ENCODE peak calls at places on chromosome 2, in seven cellular contexts. A is gastrocnemius medialis, O is heart left ventricle, G is PC-9, Z is ovary, Q is neural progenitor cell, M is mesendoderm. T is an unnamed sample.
A peak's percentile ranks its signal among the peaks of the same experiment; 100 is the strongest.

GRCh38 chr2:58845011-58845410 is 603.9 kb upstream of the FANCL start:
- DNase-seq in G (no peak), M (no peak), Q (no peak), A (no peak), O (no peak), Z (no peak), T (no peak)

GRCh38 chr2:203681978-203682377 is 24.5 kb upstream of the CD28 start:
- DNase-seq in M (no peak), Q (no peak), A (peak; percentile 49), Z (no peak), O (no peak), G (no peak), T (no peak)

GRCh38 chr2:159209341-159210306 is 76.9 kb downstream of the WDSUB1 start:
- DNase-seq in Z (no peak), M (no peak), A (peak; percentile 30), Q (no peak), G (no peak), O (no peak), T (peak; percentile 30)

GRCh38 chr2:70962211-70962884 is 16.1 kb upstream of the ANKRD53 start:
- DNase-seq in Q (no peak), Z (no peak), G (no peak), A (no peak), M (no peak), O (peak; percentile 1), T (peak; percentile 10)

GRCh38 chr2:106095478-106096392 is 98.4 kb downstream of the UXS1 start:
- DNase-seq in G (no peak), Q (no peak), M (no peak), Z (no peak), O (no peak), A (no peak), T (no peak)

GRCh38 chr2:109058215-109058614 is 69.2 kb upstream of the EDAR start:
- DNase-seq in Z (no peak), G (no peak), A (no peak), Q (peak; percentile 67), M (no peak), O (peak; percentile 21), T (no peak)

GRCh38 chr2:166628478-166629136 is 134.6 kb upstream of the SCN7A start:
- DNase-seq in O (no peak), G (peak; percentile 25), A (no peak), Z (no peak), M (peak; percentile 82), Q (no peak), T (no peak)

GRCh38 chr2:236991874-236992273 is 93.8 kb upstream of the COPS8 start:
- DNase-seq in Z (no peak), M (no peak), G (no peak), O (no peak), A (no peak), Q (no peak), T (no peak)

GRCh38 chr2:228646061-228646460 is 464.6 kb upstream of the SPHKAP start:
- DNase-seq in Q (no peak), M (no peak), O (no peak), G (no peak), Z (no peak), A (no peak), T (no peak)

GRCh38 chr2:88310787-88311186 is 140.6 kb downstream of the THNSL2 start:
- DNase-seq in O (no peak), Z (no peak), G (no peak), A (no peak), M (no peak), Q (no peak), T (no peak)

GRCh38 chr2:10371441-10372194 is 68.9 kb downstream of the HPCAL1 start:
- DNase-seq in G (no peak), O (no peak), A (no peak), Q (peak; percentile 36), M (no peak), Z (no peak), T (no peak)

GRCh38 chr2:126856403-126856802 is 42.3 kb upstream of the TEX51 start:
- DNase-seq in Z (no peak), G (no peak), Q (no peak), O (no peak), A (no peak), M (no peak), T (no peak)

GRCh38 chr2:160157861-160158813 is 41.9 kb downstream of the ITGB6 start:
- DNase-seq in A (no peak), Q (peak; percentile 63), Z (no peak), O (no peak), G (no peak), M (peak; percentile 85), T (no peak)

GRCh38 chr2:70523996-70524965 is 29.3 kb downstream of the TGFA start:
- DNase-seq in A (no peak), O (no peak), M (peak; percentile 81), Q (no peak), Z (peak; percentile 40), G (peak; percentile 96), T (peak; percentile 78)

GRCh38 chr2:101119431-101119830 is 31.8 kb downstream of the TBC1D8 start:
- DNase-seq in Z (no peak), G (peak; percentile 16), A (peak; percentile 89), O (peak; percentile 51), M (no peak), Q (no peak), T (no peak)

GRCh38 chr2:225165052-225165451 is 122.8 kb upstream of the DOCK10 start:
- DNase-seq in O (no peak), A (no peak), Q (no peak), M (no peak), Z (no peak), G (no peak), T (no peak)

GRCh38 chr2:239106314-239106908 is 258.5 kb downstream of the TWIST2 start:
- DNase-seq in Z (peak; percentile 57), G (peak; percentile 72), O (no peak), Q (peak; percentile 73), A (no peak), M (peak; percentile 65), T (no peak)

GRCh38 chr2:15582645-15583340 is 8.9 kb upstream of the DDX1 start:
- DNase-seq in Q (no peak), O (no peak), M (no peak), A (no peak), G (no peak), Z (no peak), T (no peak)

GRCh38 chr2:145258903-145259579 is 739.1 kb upstream of the ZEB2 start:
- DNase-seq in O (no peak), G (no peak), Z (no peak), Q (no peak), A (no peak), M (no peak), T (no peak)

GRCh38 chr2:24577481-24577880 is 86.4 kb downstream of the NCOA1 start:
- DNase-seq in G (no peak), A (no peak), O (no peak), M (no peak), Q (no peak), Z (no peak), T (no peak)

GRCh38 chr2:130355578-130356431 is at the start of gene PTPN18:
- DNase-seq in O (peak; percentile 91), M (peak; percentile 73), A (peak; percentile 89), Z (peak; percentile 90), Q (peak; percentile 92), G (peak; percentile 87), T (peak; percentile 74)

GRCh38 chr2:139411236-139411635 is 631.0 kb upstream of the NXPH2 start:
- DNase-seq in G (no peak), M (no peak), Q (no peak), A (no peak), O (no peak), Z (no peak), T (no peak)
- H3K4me3 ChIP-seq in G (no peak overlapping the region), M (no peak overlapping the region), Q (no peak overlapping the region), A (no peak overlapping the region), O (no peak overlapping the region), Z (no peak overlapping the region), T (no peak overlapping the region)

GRCh38 chr2:163733301-163733938 is 2.4 kb downstream of the FIGN start:
- DNase-seq in M (no peak), Q (no peak), A (peak; percentile 16), Z (peak; percentile 40), O (peak; percentile 25), G (no peak), T (no peak)

GRCh38 chr2:163730556-163730955 is 5.3 kb downstream of the FIGN start:
- DNase-seq in O (no peak), A (no peak), G (no peak), M (no peak), Q (no peak), Z (no peak), T (no peak)

GRCh38 chr2:163734401-163734800 is 1.4 kb downstream of the FIGN start:
- DNase-seq in Q (no peak), O (no peak), A (no peak), G (no peak), Z (no peak), M (no peak), T (no peak)

GRCh38 chr2:163731735-163732134 is 4.1 kb downstream of the FIGN start:
- DNase-seq in M (no peak), A (no peak), G (no peak), Q (no peak), O (no peak), Z (no peak), T (no peak)

DNA sequence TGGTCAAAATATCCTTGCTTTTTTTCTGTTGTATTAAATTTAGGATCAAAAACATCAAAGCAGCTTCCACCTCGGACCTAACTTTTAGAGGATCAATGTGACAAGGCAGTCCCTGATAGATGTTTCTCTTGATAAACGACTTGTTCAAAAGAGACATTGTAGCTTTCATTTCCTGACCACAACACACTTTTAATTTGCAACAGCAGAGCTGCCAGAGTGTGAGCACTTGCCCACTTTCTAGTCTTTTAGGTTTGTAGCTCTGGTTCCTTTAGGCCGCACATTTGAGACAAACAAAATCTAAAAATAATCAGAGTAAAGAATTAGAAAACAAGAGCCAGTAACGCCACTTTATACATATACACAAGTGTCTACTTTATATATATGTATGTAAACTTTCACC is 3.1 kb downstream of the FIGN start:
- DNase-seq in G (no peak), M (no peak), O (no peak), Z (no peak), A (no peak), Q (no peak), T (no peak)
- H3K4me1 ChIP-seq in G (no peaks in the 10 kb centered on the region), M (no peaks in the 10 kb centered on the region), O (peaks cover 32% of the 10 kb centered on the region), Z (peaks cover 3% of the 10 kb centered on the region), A (peaks cover 6% of the 10 kb centered on the region), Q (peaks cover 57% of the 10 kb centered on the region), T (no peaks in the 10 kb centered on the region)

GRCh38 chr2:181657379-181657778 is 474 bp upstream of the CERKL start:
- DNase-seq in O (no peak), G (no peak), Z (no peak), M (peak; percentile 75), Q (no peak), A (no peak), T (no peak)
- H3K4me3 ChIP-seq in O (no peak overlapping the region), G (peak overlapping the region; percentile 52), Z (no peak overlapping the region), M (peak overlapping the region; percentile 52), Q (peak overlapping the region; percentile 66), A (no peak overlapping the region), T (no peak overlapping the region)

DNA sequence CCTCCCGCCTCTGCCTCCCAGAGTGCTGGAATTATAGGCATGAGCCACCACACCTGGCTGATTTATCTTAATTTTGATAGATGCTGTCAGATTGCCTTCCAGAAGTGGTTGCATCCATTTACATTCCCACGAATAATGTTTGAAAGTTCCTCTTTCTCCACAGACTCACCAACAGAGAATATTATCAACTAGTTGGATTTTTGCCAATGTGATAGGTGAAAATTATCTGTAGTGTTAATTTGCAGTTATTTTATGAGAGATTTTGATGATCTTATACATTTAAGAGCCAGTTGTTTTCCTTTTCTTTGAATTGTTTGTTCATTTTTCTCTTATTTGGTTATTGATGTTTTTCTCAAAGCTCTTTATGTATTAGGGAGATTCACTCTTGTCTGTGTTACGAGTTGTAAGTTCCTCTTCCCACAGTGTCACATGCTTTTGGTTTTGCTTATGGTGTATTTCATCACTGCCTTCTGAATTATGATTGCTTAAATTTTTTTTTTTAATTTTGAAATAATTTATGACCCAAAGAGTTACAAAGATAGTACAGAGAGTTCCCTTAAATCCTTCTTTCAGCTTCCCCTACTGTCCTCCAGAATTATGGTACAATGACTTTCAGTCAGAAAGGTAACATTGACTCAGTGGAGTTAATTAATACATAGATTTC is 20.7 kb upstream of the NT5DC4 start:
- DNase-seq in M (no peak), O (no peak), Z (no peak), A (no peak), Q (no peak), G (no peak), T (no peak)
- H3K4me1 ChIP-seq in M (no peaks in the 10 kb centered on the region), O (no peaks in the 10 kb centered on the region), Z (no peaks in the 10 kb centered on the region), A (no peaks in the 10 kb centered on the region), Q (no peaks in the 10 kb centered on the region), G (no peaks in the 10 kb centered on the region), T (no peaks in the 10 kb centered on the region)

T was measured in breast epithelium.